ENCODE peak calls at places on chromosome 22, in nine cellular contexts. U is posterior vena cava; K is T-helper 1 cell; A is fibroblast of pulmonary artery; W is NCI-H460; Q is activated naive CD8-positive, alpha-beta T cell treated with anti-CD3 and anti-CD28 coated beads for 36 hours; E is GF-D8; H is caudate nucleus; R is T-cell. L is an unnamed sample.

GRCh38 chr22:43722444-43722843 is 89.7 kb downstream of the EFCAB6 start:
- DNase-seq in H (no peak), A (no peak), E (no peak), R (no peak), W (no peak), K (no peak), U (no peak), Q (no peak), L (no peak)

GRCh38 chr22:26709617-26710390 is 52.4 kb downstream of the MIAT start:
- DNase-seq in R (no peak), E (no peak), U (no peak), Q (no peak), K (no peak), A (peak), W (no peak), H (no peak), L (no peak)

GRCh38 chr22:37996079-37996478 is 11.7 kb upstream of the SOX10 start:
- DNase-seq in A (no peak), Q (no peak), E (peak), R (no peak), H (no peak), K (no peak), U (no peak), W (no peak), L (peak)

GRCh38 chr22:26542831-26543230 is 30.6 kb upstream of the TFIP11 start:
- DNase-seq in K (no peak), R (no peak), W (no peak), E (peak), Q (peak), U (no peak), H (no peak), A (no peak), L (peak)

GRCh38 chr22:23388492-23389009 is 191.5 kb downstream of the IGLL1 start:
- DNase-seq in H (no peak), E (no peak), W (no peak), A (no peak), R (no peak), U (peak), Q (no peak), K (no peak), L (no peak)

GRCh38 chr22:26589367-26589844 is 526 bp downstream of the TPST2 start:
- DNase-seq in U (peak), Q (peak), A (no peak), K (peak), E (no peak), H (no peak), R (peak), W (no peak), L (peak)

GRCh38 chr22:35539910-35540599 is 576 bp upstream of the RASD2 start:
- DNase-seq in W (peak), A (no peak), R (peak), E (no peak), H (peak), Q (peak), U (no peak), K (peak), L (no peak)

GRCh38 chr22:49418943-49419342 is 408.7 kb downstream of the BRD1 start:
- DNase-seq in R (no peak), H (no peak), K (no peak), A (no peak), U (no peak), E (no peak), W (no peak), Q (no peak), L (no peak)

GRCh38 chr22:22744412-22745224 is 100.2 kb downstream of the GGTLC2 start:
- DNase-seq in E (no peak), H (no peak), W (no peak), U (no peak), Q (no peak), R (no peak), A (no peak), K (no peak), L (no peak)

GRCh38 chr22:41070665-41071331 is 21.6 kb upstream of the EP300 start:
- DNase-seq in W (no peak), Q (no peak), K (no peak), U (peak), A (no peak), R (no peak), H (no peak), E (no peak), L (no peak)

GRCh38 chr22:28674121-28674563 is 5.5 kb downstream of the TTC28 start:
- DNase-seq in U (no peak), E (peak), K (peak), Q (peak), W (no peak), H (no peak), A (peak), R (peak), L (peak)

GRCh38 chr22:20117656-20118571 is 888 bp upstream of the TRMT2A start:
- DNase-seq in R (peak), K (peak), H (no peak), Q (peak), U (no peak), W (no peak), A (peak), E (no peak), L (no peak)

GRCh38 chr22:17744430-17744829 is 29.8 kb downstream of the BID start:
- DNase-seq in E (no peak), W (no peak), Q (no peak), R (no peak), A (no peak), U (no peak), K (no peak), H (no peak), L (no peak)

GRCh38 chr22:45008853-45009751 is 703 bp downstream of the PHF21B start:
- DNase-seq in E (no peak), H (no peak), W (no peak), Q (peak), R (no peak), A (no peak), K (no peak), U (no peak), L (no peak)

GRCh38 chr22:45823331-45823730 is 151.7 kb downstream of the ATXN10 start:
- DNase-seq in U (no peak), W (no peak), A (no peak), E (no peak), K (no peak), R (no peak), H (no peak), Q (no peak), L (no peak)

GRCh38 chr22:40348025-40348658 is 1.8 kb downstream of the ADSL start:
- DNase-seq in U (no peak), K (peak), R (peak), E (peak), H (peak), A (peak), Q (peak), W (peak), L (peak)

GRCh38 chr22:30872282-30873041 is 96.1 kb downstream of the MORC2 start:
- DNase-seq in A (no peak), U (peak), K (no peak), W (no peak), R (no peak), H (no peak), E (no peak), Q (no peak), L (no peak)

GRCh38 chr22:19431641-19432091 is at the start of gene HIRA:
- DNase-seq in A (peak), H (peak), E (peak), W (peak), Q (peak), R (peak), U (peak), K (peak), L (peak)

GRCh38 chr22:34283844-34284243 is 363.6 kb upstream of the LARGE1 start:
- DNase-seq in U (no peak), R (no peak), Q (no peak), A (no peak), E (no peak), H (no peak), K (no peak), W (no peak), L (no peak)

GRCh38 chr22:46806789-46807188 is 44.3 kb downstream of the TBC1D22A start:
- DNase-seq in K (no peak), H (no peak), Q (no peak), U (no peak), R (no peak), A (no peak), E (peak), W (no peak), L (no peak)

GRCh38 chr22:31093090-31093850 is 12.2 kb downstream of the SMTN start:
- DNase-seq in A (no peak), W (no peak), E (no peak), Q (no peak), K (no peak), U (no peak), R (no peak), H (no peak), L (no peak)

GRCh38 chr22:43796567-43796966 is 15.5 kb downstream of the EFCAB6 start:
- DNase-seq in Q (no peak), K (no peak), U (no peak), A (peak), H (no peak), R (no peak), E (no peak), W (peak), L (no peak)

GRCh38 chr22:30295576-30295975 is 6.3 kb upstream of the CASTOR1 start:
- DNase-seq in H (no peak), Q (no peak), A (no peak), W (no peak), R (no peak), E (no peak), U (no peak), K (no peak), L (no peak)

GRCh38 chr22:40396882-40397281 is 26.5 kb downstream of the SGSM3 start:
- DNase-seq in H (no peak), Q (no peak), R (no peak), K (no peak), A (peak), U (no peak), E (no peak), W (no peak), L (no peak)

GRCh38 chr22:29901354-29901753 is 18.4 kb downstream of the MTMR3 start:
- DNase-seq in U (no peak), W (no peak), E (peak), R (no peak), A (no peak), H (no peak), K (no peak), Q (no peak), L (no peak)